ENCODE peak calls at places on chromosomes 7 and 10, in eight cellular contexts. I is T-helper 1 cell; J is BJ; D is fibroblast of villous mesenchyme; G is SW 1271; F is HT1080; Z is activated CD4-positive, alpha-beta T cell treated with anti-CD3 and anti-CD28 coated beads, Interleukin-2, amount 50 U/mL, for 4 hours; B is NCI-H2171. A is an unnamed sample.

GRCh38 chr10:93416824-93417223 is 65.3 kb downstream of the MYOF start:
- DNase-seq in I (no peak), J (no peak), D (no peak), G (no peak), F (no peak), Z (no peak), B (no peak), A (no peak)

GRCh38 chr7:33933611-33934281 is 28.4 kb downstream of the BMPER start:
- DNase-seq in I (no peak), J (peak), D (peak), G (peak), F (peak), Z (no peak), B (no peak), A (peak)

GRCh38 chr10:125061557-125062243 is 98.7 kb downstream of the CTBP2 start:
- DNase-seq in I (no peak), J (no peak), D (no peak), G (no peak), F (no peak), Z (no peak), B (no peak), A (no peak)

GRCh38 chr7:43649755-43650274 is 66.9 kb downstream of the STK17A start:
- DNase-seq in I (peak), J (no peak), D (no peak), G (peak), F (peak), Z (peak), B (no peak), A (no peak)

GRCh38 chr7:33258561-33258960 is 129.2 kb downstream of the BBS9 start:
- DNase-seq in I (no peak), J (no peak), D (no peak), G (no peak), F (no peak), Z (no peak), B (no peak), A (peak)

GRCh38 chr10:90274721-90275468 is 573.5 kb downstream of the KIF20B start:
- DNase-seq in I (no peak), J (no peak), D (no peak), G (no peak), F (peak), Z (no peak), B (no peak), A (no peak)

GRCh38 chr10:49448924-49449323 is 53.0 kb upstream of the DRGX start:
- DNase-seq in I (no peak), J (no peak), D (no peak), G (no peak), F (no peak), Z (no peak), B (no peak), A (no peak)

GRCh38 chr10:116082211-116082610 is 190.8 kb downstream of the GFRA1 start:
- DNase-seq in I (no peak), J (no peak), D (no peak), G (no peak), F (no peak), Z (no peak), B (no peak), A (no peak)

GRCh38 chr10:129309565-129309964 is 157.5 kb upstream of the MGMT start:
- DNase-seq in I (no peak), J (no peak), D (no peak), G (no peak), F (no peak), Z (no peak), B (no peak), A (no peak)

GRCh38 chr7:157656195-157656769 is 319.5 kb downstream of the DNAJB6 start:
- DNase-seq in I (no peak), J (no peak), D (no peak), G (no peak), F (no peak), Z (no peak), B (no peak), A (no peak)